ENCODE peak calls at places on chromosome 9, in seven cellular contexts. Q, J, Z, N, F, A and V are unnamed samples.

GRCh38 chr9:14014209-14014608 is 299.7 kb downstream of the NFIB start:
- DNase-seq in Q (no peak), J (no peak), Z (no peak), N (no peak), F (no peak), A (peak; percentile 16), V (no peak)

GRCh38 chr9:109098960-109099308 is 20.8 kb downstream of the TMEM245 start:
- DNase-seq in Q (no peak), J (no peak), Z (no peak), N (no peak), F (no peak), A (no peak), V (no peak)

GRCh38 chr9:91234523-91234922 is 127.2 kb downstream of the AUH start:
- DNase-seq in Q (no peak), J (no peak), Z (no peak), N (no peak), F (no peak), A (no peak), V (no peak)

GRCh38 chr9:127557466-127557869 is 54.6 kb upstream of the STXBP1 start:
- DNase-seq in Q (no peak), J (no peak), Z (no peak), N (no peak), F (no peak), A (no peak), V (no peak)

GRCh38 chr9:92808726-92809451 is 44.3 kb upstream of the BICD2 start:
- DNase-seq in Q (peak; percentile 87), J (peak; percentile 80), Z (no peak), N (peak; percentile 35), F (peak; percentile 20), A (peak; percentile 60), V (peak; percentile 58)

GRCh38 chr9:136438548-136438908 is 1.1 kb downstream of the INPP5E start:
- DNase-seq in Q (no peak), J (peak; percentile 9), Z (no peak), N (no peak), F (no peak), A (no peak), V (no peak)

GRCh38 chr9:15277400-15278137 is 29.4 kb downstream of the TTC39B start:
- DNase-seq in Q (no peak), J (no peak), Z (no peak), N (no peak), F (no peak), A (peak; percentile 76), V (peak; percentile 22)

GRCh38 chr9:1726993-1727759 is 288.0 kb upstream of the SMARCA2 start:
- DNase-seq in Q (no peak), J (no peak), Z (no peak), N (no peak), F (no peak), A (no peak), V (no peak)

GRCh38 chr9:38687389-38687842 is 32.5 kb downstream of the FAM240B start:
- DNase-seq in Q (peak; percentile 82), J (peak; percentile 46), Z (no peak), N (peak; percentile 4), F (peak; percentile 30), A (peak; percentile 45), V (peak; percentile 58)

GRCh38 chr9:83220737-83221136 is 157.8 kb upstream of the RASEF start:
- DNase-seq in Q (no peak), J (peak; percentile 12), Z (no peak), N (no peak), F (no peak), A (no peak), V (no peak)

GRCh38 chr9:14326264-14326826 is 12.4 kb upstream of the NFIB start:
- DNase-seq in Q (no peak), J (no peak), Z (no peak), N (no peak), F (no peak), A (peak; percentile 4), V (peak; percentile 47)

GRCh38 chr9:110370316-110370715 is 32.7 kb upstream of the TXNDC8 start:
- DNase-seq in Q (no peak), J (no peak), Z (no peak), N (no peak), F (no peak), A (no peak), V (no peak)

GRCh38 chr9:130446111-130446861 is 1.5 kb downstream of the ASS1 start:
- DNase-seq in Q (no peak), J (no peak), Z (no peak), N (no peak), F (no peak), A (peak; percentile 61), V (no peak)

GRCh38 chr9:88651682-88652633 is 117.0 kb downstream of the NXNL2 start:
- DNase-seq in Q (no peak), J (no peak), Z (no peak), N (no peak), F (no peak), A (peak; percentile 63), V (peak; percentile 67)